ENCODE peak calls at places on chromosomes 16 and 17, in ten cellular contexts. U is effector memory CD4-positive, alpha-beta T cell; L is transverse colon; D is thoracic aorta; M is Peyer's patch; P is sigmoid colon; V is uterus; C is A549; N is lower lobe of right lung; S is fibroblast of lung. H is an unnamed sample.

GRCh38 chr17:29344201-29344856 is 45.8 kb upstream of the TAOK1 start:
- DNase-seq in U (no peak), L (no peak), D (no peak), M (no peak), P (no peak), V (no peak), C (no peak), N (no peak), S (no peak), H (no peak)

GRCh38 chr17:65936013-65936412 is 255.9 kb downstream of the CEP112 start:
- DNase-seq in U (no peak), L (no peak), D (no peak), M (no peak), P (no peak), V (no peak), C (no peak), N (no peak), S (peak), H (no peak)

GRCh38 chr17:72587773-72588511 is 467.1 kb downstream of the SOX9 start:
- DNase-seq in U (no peak), L (peak), D (no peak), M (no peak), P (no peak), V (no peak), C (no peak), N (no peak), S (peak), H (no peak)

GRCh38 chr17:76054112-76054476 is 18.2 kb downstream of the SRP68 start:
- DNase-seq in U (no peak), L (no peak), D (no peak), M (no peak), P (no peak), V (no peak), C (peak), N (no peak), S (peak), H (no peak)

GRCh38 chr16:26645629-26646028 is 421.1 kb upstream of the C16orf82 start:
- DNase-seq in U (peak), L (no peak), D (no peak), M (no peak), P (no peak), V (no peak), C (no peak), N (no peak), S (no peak), H (no peak)

GRCh38 chr17:4394208-4395110 is 28.0 kb upstream of the UBE2G1 start:
- DNase-seq in U (no peak), L (no peak), D (no peak), M (no peak), P (no peak), V (no peak), C (no peak), N (no peak), S (no peak), H (no peak)

GRCh38 chr16:1032607-1033006 is 39.9 kb upstream of the SSTR5 start:
- DNase-seq in U (no peak), L (no peak), D (no peak), M (no peak), P (no peak), V (no peak), C (no peak), N (no peak), S (no peak), H (no peak)

GRCh38 chr16:49619811-49620157 is 236.1 kb downstream of the ZNF423 start:
- DNase-seq in U (no peak), L (no peak), D (no peak), M (no peak), P (peak), V (peak), C (no peak), N (no peak), S (no peak), H (peak)

GRCh38 chr16:1290032-1290431 is 19.4 kb upstream of the UBE2I start:
- DNase-seq in U (no peak), L (no peak), D (no peak), M (no peak), P (no peak), V (no peak), C (no peak), N (no peak), S (no peak), H (no peak)

GRCh38 chr17:15368605-15369004 is 27.2 kb upstream of the TEKT3 start:
- DNase-seq in U (no peak), L (no peak), D (no peak), M (no peak), P (no peak), V (no peak), C (no peak), N (no peak), S (no peak), H (no peak)

GRCh38 chr16:79573881-79574280 is 26.7 kb downstream of the MAF start:
- DNase-seq in U (no peak), L (no peak), D (no peak), M (no peak), P (no peak), V (no peak), C (no peak), N (no peak), S (no peak), H (no peak)

GRCh38 chr17:81309859-81310839 is 15.0 kb upstream of the SLC38A10 start:
- DNase-seq in U (no peak), L (no peak), D (no peak), M (no peak), P (no peak), V (no peak), C (no peak), N (no peak), S (no peak), H (peak)

GRCh38 chr16:16045879-16046278 is 96.5 kb downstream of the ABCC1 start:
- DNase-seq in U (no peak), L (no peak), D (no peak), M (no peak), P (no peak), V (no peak), C (no peak), N (no peak), S (no peak), H (no peak)

GRCh38 chr16:4347765-4348509 is 3.2 kb downstream of the PAM16 start:
- DNase-seq in U (no peak), L (no peak), D (no peak), M (no peak), P (peak), V (no peak), C (no peak), N (peak), S (no peak), H (no peak)

GRCh38 chr17:81519284-81520020 is 6.9 kb upstream of the ACTG1 start:
- DNase-seq in U (peak), L (peak), D (no peak), M (peak), P (no peak), V (peak), C (peak), N (peak), S (no peak), H (peak)

GRCh38 chr17:64296246-64296645 is 33.2 kb upstream of the TEX2 start:
- DNase-seq in U (no peak), L (no peak), D (no peak), M (no peak), P (no peak), V (no peak), C (no peak), N (no peak), S (no peak), H (no peak)

GRCh38 chr17:77723909-77724875 is 234.3 kb upstream of the TNRC6C start:
- DNase-seq in U (no peak), L (no peak), D (no peak), M (no peak), P (no peak), V (no peak), C (no peak), N (no peak), S (no peak), H (no peak)

GRCh38 chr17:30554839-30555751 is 77.9 kb downstream of the GOSR1 start:
- DNase-seq in U (no peak), L (no peak), D (no peak), M (peak), P (no peak), V (no peak), C (no peak), N (peak), S (no peak), H (no peak)

GRCh38 chr16:35239561-35239960 is 1780.1 kb downstream of the TP53TG3F start:
- DNase-seq in U (no peak), L (no peak), D (no peak), M (no peak), P (no peak), V (no peak), C (no peak), N (no peak), S (no peak), H (no peak)

GRCh38 chr17:8466466-8466865 is 30.8 kb downstream of the NDEL1 start:
- DNase-seq in U (no peak), L (no peak), D (no peak), M (no peak), P (no peak), V (no peak), C (no peak), N (no peak), S (peak), H (no peak)

GRCh38 chr17:67717192-67717623 is 528 bp upstream of the NOL11 start:
- DNase-seq in U (no peak), L (no peak), D (no peak), M (no peak), P (no peak), V (no peak), C (no peak), N (no peak), S (no peak), H (no peak)

GRCh38 chr16:87459833-87460232 is 33.0 kb downstream of the ZCCHC14 start:
- DNase-seq in U (no peak), L (no peak), D (no peak), M (no peak), P (no peak), V (no peak), C (no peak), N (no peak), S (no peak), H (no peak)

GRCh38 chr16:87459027-87459426 is 33.8 kb downstream of the ZCCHC14 start:
- DNase-seq in U (no peak), L (no peak), D (no peak), M (no peak), P (no peak), V (no peak), C (no peak), N (no peak), S (no peak), H (no peak)

GRCh38 chr16:87457051-87457611 is 35.7 kb downstream of the ZCCHC14 start:
- DNase-seq in U (no peak), L (no peak), D (no peak), M (no peak), P (no peak), V (no peak), C (no peak), N (no peak), S (peak), H (no peak)

GRCh38 chr16:87458424-87458915 is 34.4 kb downstream of the ZCCHC14 start:
- DNase-seq in U (no peak), L (no peak), D (no peak), M (no peak), P (no peak), V (no peak), C (no peak), N (no peak), S (peak), H (no peak)

DNA sequence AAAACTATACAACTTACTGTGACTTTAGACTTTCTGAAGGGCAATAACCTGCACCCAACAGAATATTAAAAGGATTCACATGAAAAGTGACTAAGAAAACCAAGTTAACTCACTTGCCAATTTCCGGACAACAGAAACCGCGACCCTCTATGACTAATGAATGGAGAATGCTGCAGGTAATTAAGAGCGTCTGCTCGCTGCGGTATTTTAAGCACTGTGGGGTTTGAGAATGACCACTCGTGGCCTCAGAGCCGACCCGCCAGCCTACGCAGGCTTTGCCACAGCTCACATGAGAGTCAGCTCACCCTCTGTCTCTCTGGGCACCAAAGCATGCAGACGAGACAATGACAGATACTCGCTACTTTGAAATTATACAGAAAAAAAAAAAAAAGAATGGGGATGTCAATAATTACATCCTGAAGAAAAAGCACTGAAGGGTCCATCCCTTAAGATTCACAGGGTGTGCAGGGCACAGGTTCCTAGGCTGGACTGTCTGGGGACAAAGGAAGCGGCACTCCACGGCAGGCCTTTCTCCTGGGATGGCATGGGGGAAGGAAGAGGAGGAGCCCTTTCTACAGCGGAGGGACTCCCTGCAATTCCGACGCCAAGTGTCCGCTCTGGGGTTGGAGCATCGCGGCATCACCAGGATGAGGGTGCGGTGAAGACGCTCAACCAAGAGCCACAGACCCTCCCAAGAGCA is 35.0 kb downstream of the ZCCHC14 start:
- DNase-seq in U (peak), L (no peak), D (no peak), M (no peak), P (no peak), V (no peak), C (no peak), N (no peak), S (peak), H (no peak)
- H3K27ac ChIP-seq in U (no peak), L (peak), D (no peak), M (no peak), P (peak), V (peak), C (peak), N (peak), S (peak), H (peak)

GRCh38 chr16:88428616-88429386 is 24.3 kb upstream of the ZFPM1 start:
- DNase-seq in U (no peak), L (no peak), D (no peak), M (no peak), P (no peak), V (no peak), C (no peak), N (no peak), S (no peak), H (no peak)

GRCh38 chr16:88430185-88430523 is 22.9 kb upstream of the ZFPM1 start:
- DNase-seq in U (no peak), L (no peak), D (no peak), M (no peak), P (no peak), V (no peak), C (no peak), N (no peak), S (no peak), H (no peak)

GRCh38 chr16:88428156-88428555 is 24.9 kb upstream of the ZFPM1 start:
- DNase-seq in U (no peak), L (no peak), D (no peak), M (no peak), P (no peak), V (no peak), C (no peak), N (no peak), S (no peak), H (no peak)

GRCh38 chr16:88430524-88431446 is 22.3 kb upstream of the ZFPM1 start:
- DNase-seq in U (no peak), L (peak), D (no peak), M (peak), P (no peak), V (no peak), C (no peak), N (no peak), S (peak), H (peak)

DNA sequence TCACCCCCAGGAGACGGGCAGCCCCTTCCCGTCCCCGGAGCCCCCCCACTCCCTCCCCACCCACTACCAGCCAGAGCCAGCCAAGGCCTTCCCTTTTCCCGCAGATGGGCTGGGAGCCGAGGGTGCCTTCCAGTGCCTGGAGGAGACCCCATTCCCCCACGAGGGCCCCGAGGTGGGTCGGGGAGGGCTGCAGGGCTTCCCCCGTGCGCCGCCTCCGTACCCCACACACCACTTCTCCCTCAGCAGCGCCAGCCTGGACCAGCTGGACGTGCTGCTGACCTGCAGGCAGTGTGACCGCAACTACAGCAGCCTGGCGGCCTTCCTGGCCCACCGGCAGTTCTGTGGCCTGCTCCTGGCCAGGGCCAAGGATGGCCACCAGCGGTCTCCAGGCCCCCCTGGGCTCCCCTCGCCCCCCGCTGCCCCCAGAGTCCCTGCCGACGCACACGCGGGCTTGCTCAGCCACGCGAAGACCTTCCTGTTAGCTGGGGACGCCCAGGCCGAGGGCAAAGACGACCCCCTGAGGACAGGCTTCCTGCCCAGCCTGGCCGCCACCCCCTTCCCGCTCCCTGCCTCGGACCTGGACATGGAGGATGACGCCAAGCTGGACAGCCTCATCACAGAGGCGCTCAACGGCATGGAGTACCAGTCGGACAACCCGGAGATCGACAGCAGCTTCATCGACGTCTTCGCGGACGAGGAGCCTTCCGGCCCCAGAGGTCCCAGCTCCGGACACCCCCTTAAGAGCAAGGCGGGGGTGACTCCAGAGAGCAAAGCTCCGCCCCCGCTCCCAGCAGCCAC is 23.5 kb upstream of the ZFPM1 start:
- DNase-seq in U (no peak), L (no peak), D (no peak), M (no peak), P (no peak), V (no peak), C (no peak), N (no peak), S (no peak), H (no peak)
- H3K4me3 ChIP-seq in U (peak), L (no peak), D (peak), M (peak), P (no peak), V (peak), C (no peak), N (peak), S (no peak), H (peak)

GRCh38 chr16:75319513-75320401 is 68.3 kb upstream of the BCAR1 start:
- DNase-seq in U (no peak), L (no peak), D (no peak), M (no peak), P (no peak), V (no peak), C (no peak), N (no peak), S (peak), H (no peak)

GRCh38 chr16:75322706-75323105 is 71.3 kb upstream of the BCAR1 start:
- DNase-seq in U (no peak), L (no peak), D (no peak), M (no peak), P (no peak), V (no peak), C (no peak), N (no peak), S (peak), H (no peak)

GRCh38 chr16:75318737-75319136 is 67.3 kb upstream of the BCAR1 start:
- DNase-seq in U (no peak), L (no peak), D (no peak), M (no peak), P (no peak), V (no peak), C (no peak), N (no peak), S (no peak), H (no peak)

GRCh38 chr16:75323198-75323597 is 71.8 kb upstream of the BCAR1 start:
- DNase-seq in U (no peak), L (no peak), D (no peak), M (no peak), P (no peak), V (no peak), C (no peak), N (no peak), S (no peak), H (no peak)

DNA sequence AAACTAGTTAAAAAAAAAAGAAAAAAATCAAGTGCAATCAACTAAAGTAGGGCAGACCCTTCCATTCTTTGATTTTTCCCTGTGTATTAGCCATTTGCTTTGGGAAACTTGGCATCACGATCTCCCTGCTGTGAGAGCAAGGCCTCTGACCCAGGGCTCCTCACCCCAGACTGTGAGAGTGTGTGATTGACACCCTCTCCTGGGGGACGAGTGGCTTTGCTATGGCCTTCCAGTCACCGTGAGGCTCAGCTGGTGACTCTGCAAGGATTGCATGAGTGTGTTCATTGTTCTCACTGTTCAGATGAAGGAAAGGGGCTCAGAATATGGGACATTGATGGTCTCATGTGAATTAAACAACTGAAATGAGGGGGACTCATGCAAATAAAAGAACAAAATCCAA is 69.0 kb upstream of the BCAR1 start:
- DNase-seq in U (no peak), L (no peak), D (no peak), M (no peak), P (no peak), V (no peak), C (no peak), N (no peak), S (no peak), H (no peak)
- H3K27ac ChIP-seq in U (no peak), L (no peak), D (peak), M (no peak), P (no peak), V (peak), C (no peak), N (no peak), S (peak), H (no peak)

GRCh38 chr17:50722746-50723145 is 3.3 kb downstream of the LUC7L3 start:
- DNase-seq in U (no peak), L (no peak), D (no peak), M (no peak), P (no peak), V (no peak), C (no peak), N (no peak), S (no peak), H (no peak)
- H3K4me3 ChIP-seq in U (no peak), L (no peak), D (no peak), M (no peak), P (no peak), V (no peak), C (peak), N (no peak), S (no peak), H (peak)